ENCODE peak calls at places on chromosome 3, in six cellular contexts. F is NCI-H2171 treated with DMSO at 0.1 percent for 48 hours, B is T-cell, O is aorta, S is ACHN, W is PC-3. Y is an unnamed sample.

GRCh38 chr3:34212671-34213070 is 414.2 kb downstream of the PDCD6IP start:
- DNase-seq in F (no peak), B (no peak), O (peak; percentile 69), S (no peak), W (no peak), Y (no peak)

GRCh38 chr3:45178131-45179023 is 32.2 kb upstream of the CDCP1 start:
- DNase-seq in F (peak; percentile 27), B (no peak), O (no peak), S (peak; percentile 52), W (no peak), Y (no peak)

GRCh38 chr3:141795719-141796435 is 32.7 kb downstream of the GRK7 start:
- DNase-seq in F (no peak), B (peak; percentile 43), O (peak; percentile 69), S (no peak), W (no peak), Y (peak; percentile 22)

GRCh38 chr3:49387721-49388120 is 24.1 kb downstream of the RHOA start:
- DNase-seq in F (no peak), B (no peak), O (no peak), S (no peak), W (peak; percentile 83), Y (no peak)

GRCh38 chr3:44999782-45000181 is 23.7 kb downstream of the EXOSC7 start:
- DNase-seq in F (no peak), B (no peak), O (no peak), S (no peak), W (no peak), Y (no peak)

GRCh38 chr3:60742606-60743145 is 508.6 kb downstream of the FHIT start:
- DNase-seq in F (no peak), B (no peak), O (no peak), S (no peak), W (peak; percentile 80), Y (no peak)

GRCh38 chr3:159844383-159844730 is 144.3 kb upstream of the IL12A start:
- DNase-seq in F (no peak), B (no peak), O (no peak), S (no peak), W (no peak), Y (no peak)

GRCh38 chr3:158109295-158109803 is 540 bp upstream of the RSRC1 start:
- DNase-seq in F (no peak), B (no peak), O (no peak), S (peak; percentile 11), W (peak; percentile 3), Y (no peak)

GRCh38 chr3:14550651-14551611 is 10.8 kb upstream of the GRIP2 start:
- DNase-seq in F (no peak), B (no peak), O (peak; percentile 14), S (no peak), W (no peak), Y (no peak)

GRCh38 chr3:107430214-107431047 is 53.2 kb downstream of the CCDC54 start:
- DNase-seq in F (peak; percentile 37), B (no peak), O (peak; percentile 47), S (peak; percentile 9), W (no peak), Y (no peak)

GRCh38 chr3:14138109-14138877 is 13.4 kb downstream of the TMEM43 start:
- DNase-seq in F (no peak), B (no peak), O (no peak), S (no peak), W (no peak), Y (no peak)

GRCh38 chr3:168073842-168074311 is 21.8 kb downstream of the GOLIM4 start:
- DNase-seq in F (peak; percentile 49), B (no peak), O (no peak), S (no peak), W (no peak), Y (no peak)

GRCh38 chr3:9803494-9803893 is 6.6 kb upstream of the TTLL3 start:
- DNase-seq in F (no peak), B (no peak), O (no peak), S (no peak), W (no peak), Y (no peak)

GRCh38 chr3:19972056-19972455 is 25.2 kb downstream of the RAB5A start:
- DNase-seq in F (no peak), B (no peak), O (no peak), S (no peak), W (peak; percentile 95), Y (no peak)

GRCh38 chr3:13292371-13292770 is 127.8 kb downstream of the NUP210 start:
- DNase-seq in F (no peak), B (no peak), O (no peak), S (no peak), W (no peak), Y (no peak)

GRCh38 chr3:158794936-158795518 is 6.8 kb upstream of the MFSD1 start:
- DNase-seq in F (peak; percentile 39), B (no peak), O (no peak), S (peak; percentile 40), W (peak; percentile 68), Y (no peak)

GRCh38 chr3:159113476-159113875 is 311.6 kb downstream of the MFSD1 start:
- DNase-seq in F (no peak), B (no peak), O (no peak), S (no peak), W (no peak), Y (no peak)

GRCh38 chr3:27307566-27307965 is 61.6 kb downstream of the NEK10 start:
- DNase-seq in F (no peak), B (no peak), O (no peak), S (no peak), W (peak; percentile 82), Y (no peak)

GRCh38 chr3:55423888-55424287 is 63.2 kb downstream of the WNT5A start:
- DNase-seq in F (no peak), B (no peak), O (no peak), S (no peak), W (no peak), Y (no peak)

GRCh38 chr3:64056616-64057165 is 33.4 kb upstream of the PSMD6 start:
- DNase-seq in F (no peak), B (no peak), O (no peak), S (no peak), W (peak; percentile 60), Y (no peak)

GRCh38 chr3:133949438-133949837 is 53.8 kb upstream of the RAB6B start:
- DNase-seq in F (peak; percentile 24), B (no peak), O (no peak), S (no peak), W (no peak), Y (no peak)

GRCh38 chr3:42028474-42028873 is 62.7 kb upstream of the TRAK1 start:
- DNase-seq in F (no peak), B (no peak), O (no peak), S (no peak), W (no peak), Y (no peak)